ENCODE peak calls at places on chromosome 19, in five cellular contexts. Y, R, A, I and E are unnamed samples.

GRCh38 chr19:55088543-55089265 is 13.0 kb downstream of the EPS8L1 start:
- DNase-seq in Y (peak), R (peak), A (no peak), I (peak), E (peak)

GRCh38 chr19:49111218-49111998 is 2.8 kb upstream of the LIN7B start:
- DNase-seq in Y (no peak), R (no peak), A (no peak), I (no peak), E (no peak)

GRCh38 chr19:49057636-49058234 is at the start of gene CGB7:
- DNase-seq in Y (peak), R (peak), A (no peak), I (peak), E (peak)

GRCh38 chr19:39997595-39998216 is 846 bp downstream of the ZNF546 start:
- DNase-seq in Y (peak), R (no peak), A (no peak), I (no peak), E (no peak)

GRCh38 chr19:674282-675151 is 1.7 kb upstream of the FSTL3 start:
- DNase-seq in Y (no peak), R (no peak), A (no peak), I (no peak), E (no peak)

GRCh38 chr19:55652311-55653078 is 2.3 kb upstream of the U2AF2 start:
- DNase-seq in Y (no peak), R (peak), A (no peak), I (no peak), E (no peak)

GRCh38 chr19:18332917-18333530 is 7.4 kb upstream of the PGPEP1 start:
- DNase-seq in Y (no peak), R (no peak), A (no peak), I (no peak), E (no peak)

GRCh38 chr19:24046550-24046949 is 40.4 kb upstream of the ZNF254 start:
- DNase-seq in Y (no peak), R (no peak), A (no peak), I (no peak), E (no peak)

GRCh38 chr19:18017275-18018083 is 9.5 kb downstream of the ARRDC2 start:
- DNase-seq in Y (no peak), R (no peak), A (no peak), I (no peak), E (no peak)

GRCh38 chr19:14561832-14562351 is 10.0 kb downstream of the NDUFB7 start:
- DNase-seq in Y (peak), R (peak), A (no peak), I (peak), E (no peak)

GRCh38 chr19:45094707-45095106 is 1.7 kb downstream of the PPP1R37 start:
- DNase-seq in Y (no peak), R (no peak), A (no peak), I (no peak), E (no peak)

GRCh38 chr19:45095496-45096413 is 2.8 kb downstream of the PPP1R37 start:
- DNase-seq in Y (no peak), R (no peak), A (no peak), I (no peak), E (no peak)

GRCh38 chr19:45097450-45097775 is 4.4 kb downstream of the PPP1R37 start:
- DNase-seq in Y (no peak), R (no peak), A (no peak), I (no peak), E (no peak)

GRCh38 chr19:45097776-45098520 is 5.0 kb downstream of the PPP1R37 start:
- DNase-seq in Y (peak), R (no peak), A (no peak), I (peak), E (no peak)

DNA sequence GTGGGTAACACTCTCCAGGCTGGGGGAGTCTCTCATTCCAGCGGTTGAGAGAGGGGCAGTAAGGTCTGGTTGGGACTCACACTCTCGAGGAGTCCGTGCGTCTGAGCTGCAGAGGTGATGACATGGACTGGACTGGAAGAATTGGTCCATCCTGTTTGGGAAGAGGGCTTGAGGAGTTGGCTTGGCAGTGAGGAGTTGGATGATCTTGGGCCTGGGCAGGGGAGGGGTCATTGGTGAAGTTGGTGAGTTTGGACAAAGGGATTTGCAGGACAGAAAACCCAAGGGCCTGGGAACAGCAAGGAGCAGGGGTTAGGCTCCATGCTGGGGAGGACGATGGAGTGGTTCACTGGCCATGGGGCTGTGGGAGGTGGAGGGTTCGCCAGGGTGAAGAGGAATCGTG is 3.7 kb downstream of the PPP1R37 start:
- DNase-seq in Y (no peak), R (no peak), A (no peak), I (no peak), E (no peak)
- H2BK15ac ChIP-seq in Y (no peak), R (no peak), A (no peak), I (no peak), E (no peak)

GRCh38 chr19:52200044-52200443 is 10.2 kb downstream of the PPP2R1A start:
- DNase-seq in Y (peak), R (no peak), A (no peak), I (no peak), E (no peak)
- H3K9ac ChIP-seq in Y (no peak), R (no peak), A (no peak), I (no peak), E (no peak)

DNA sequence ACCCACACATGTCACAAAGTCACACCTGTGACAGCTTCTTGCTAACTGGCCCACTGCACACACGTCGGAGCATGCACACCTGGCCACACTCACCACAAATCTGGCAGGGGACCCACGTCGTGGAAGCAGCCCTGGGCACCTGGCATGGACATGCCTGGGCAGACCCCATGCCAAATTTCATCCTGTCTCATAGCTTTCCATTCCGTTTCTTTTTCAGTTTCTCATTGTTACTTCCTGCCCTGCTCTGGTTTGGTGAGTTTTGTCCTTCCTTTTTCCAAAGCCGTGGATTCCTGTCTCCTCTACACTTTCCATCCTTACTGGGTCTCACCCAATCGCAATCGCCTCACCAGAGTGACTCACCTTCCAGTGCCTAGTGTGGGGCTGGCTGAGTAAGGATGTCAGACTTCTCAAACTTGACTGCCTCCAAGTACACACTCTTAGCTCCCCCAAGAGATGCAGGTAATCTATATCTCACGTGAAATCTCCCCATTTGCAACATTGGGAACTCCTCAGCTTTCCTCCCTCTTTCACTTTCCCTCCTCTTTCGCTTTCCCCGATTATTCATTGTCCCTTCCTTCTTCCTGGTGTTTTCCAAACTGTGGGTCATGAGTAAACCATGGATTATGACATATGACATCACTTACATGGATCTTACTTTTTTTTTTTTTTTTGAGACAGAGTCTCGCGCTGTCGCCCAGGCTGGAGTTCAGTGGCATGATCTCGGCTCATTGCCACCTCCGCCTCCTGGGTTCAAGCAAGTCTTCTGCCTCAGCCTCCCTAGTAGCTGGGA is 1.6 kb upstream of the BBC3 start:
- DNase-seq in Y (peak), R (no peak), A (no peak), I (no peak), E (no peak)
- H2BK15ac ChIP-seq in Y (peak), R (no peak), A (peak), I (no peak), E (no peak)

GRCh38 chr19:13212759-13213330 is 62.6 kb downstream of the IER2 start:
- DNase-seq in Y (peak), R (peak), A (no peak), I (peak), E (no peak)

GRCh38 chr19:13214036-13214730 is 64.0 kb downstream of the IER2 start:
- DNase-seq in Y (no peak), R (peak), A (no peak), I (no peak), E (no peak)

GRCh38 chr19:13211426-13212308 is 61.5 kb downstream of the IER2 start:
- DNase-seq in Y (no peak), R (no peak), A (no peak), I (no peak), E (no peak)

GRCh38 chr19:13210941-13211340 is 60.7 kb downstream of the IER2 start:
- DNase-seq in Y (no peak), R (no peak), A (no peak), I (no peak), E (no peak)

DNA sequence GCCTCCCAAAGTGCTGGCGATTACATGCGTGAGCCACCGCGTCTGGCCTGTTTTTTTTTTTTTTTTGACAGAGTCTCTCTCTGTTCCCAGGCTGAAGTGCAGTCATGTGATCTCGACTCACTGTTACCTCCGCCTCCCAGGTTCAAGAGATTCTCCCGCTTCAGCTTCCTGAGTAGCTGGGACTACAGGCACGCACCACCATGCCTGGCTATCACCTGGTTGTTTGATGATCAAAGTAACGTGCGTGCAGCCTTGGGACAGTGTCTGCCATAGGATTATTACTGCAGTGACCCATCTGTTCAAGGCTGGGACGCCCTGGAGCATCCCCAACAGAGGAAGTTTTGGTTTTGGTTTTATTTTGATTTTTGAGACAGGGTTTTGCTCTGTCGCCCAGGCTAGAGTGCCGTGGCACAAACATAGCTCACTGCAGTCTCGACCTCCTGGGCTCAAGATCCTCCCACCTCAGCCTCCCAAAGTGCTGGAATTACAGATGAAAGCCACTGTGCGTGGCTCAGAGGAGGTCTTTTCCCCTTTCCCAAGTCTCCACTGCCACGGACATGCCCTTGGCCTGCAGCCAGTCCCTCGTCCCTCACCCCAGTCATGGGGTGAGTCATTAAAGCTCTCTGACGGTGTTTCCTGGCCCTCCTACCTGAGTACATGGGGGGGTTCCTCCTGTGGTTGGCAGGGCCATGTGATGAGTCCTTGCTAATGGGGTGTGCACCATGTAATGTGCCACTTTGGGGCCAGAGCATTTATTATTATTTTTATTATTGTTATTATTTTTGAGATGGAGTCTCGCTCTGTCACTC is 65.6 kb downstream of the IER2 start:
- DNase-seq in Y (no peak), R (no peak), A (no peak), I (no peak), E (no peak)
- H3K9ac ChIP-seq in Y (no peak), R (no peak), A (no peak), I (no peak), E (peak)

GRCh38 chr19:5170329-5170745 is 170.3 kb downstream of the PTPRS start:
- DNase-seq in Y (no peak), R (peak), A (no peak), I (peak), E (no peak)

GRCh38 chr19:5172859-5173577 is 167.6 kb downstream of the PTPRS start:
- DNase-seq in Y (peak), R (no peak), A (no peak), I (peak), E (no peak)

GRCh38 chr19:5178051-5178450 is 162.6 kb downstream of the PTPRS start:
- DNase-seq in Y (no peak), R (no peak), A (no peak), I (no peak), E (no peak)

GRCh38 chr19:5171711-5172110 is 168.9 kb downstream of the PTPRS start:
- DNase-seq in Y (no peak), R (no peak), A (no peak), I (peak), E (no peak)

DNA sequence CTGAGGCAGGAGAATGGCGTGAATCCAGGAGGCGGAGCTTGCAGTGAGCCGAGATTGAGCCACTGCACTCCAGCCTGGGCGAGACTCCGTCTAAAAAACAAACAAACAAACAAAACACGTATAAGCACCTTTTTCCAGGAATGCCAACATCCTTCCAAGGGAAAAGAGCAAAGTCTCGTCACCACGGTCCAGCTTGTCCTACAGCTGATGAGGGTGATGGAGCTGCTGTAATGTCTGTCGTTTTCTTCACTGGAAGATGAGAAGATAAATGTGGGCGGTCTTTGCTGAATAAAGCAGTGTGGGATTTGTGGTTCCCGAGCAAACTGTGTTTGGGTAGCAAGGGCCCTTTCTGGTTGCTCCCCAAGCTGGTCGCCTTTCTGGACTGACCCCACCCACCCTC is 166.6 kb downstream of the PTPRS start:
- DNase-seq in Y (no peak), R (no peak), A (no peak), I (no peak), E (no peak)
- H2BK15ac ChIP-seq in Y (peak), R (no peak), A (no peak), I (no peak), E (no peak)

GRCh38 chr19:7915250-7916136 is 863 bp downstream of the TGFBR3L start:
- DNase-seq in Y (no peak), R (no peak), A (no peak), I (no peak), E (no peak)

GRCh38 chr19:7918615-7919421 is 1.3 kb upstream of the SNAPC2 start:
- DNase-seq in Y (no peak), R (no peak), A (no peak), I (no peak), E (no peak)

GRCh38 chr19:7916137-7916907 is 1.7 kb downstream of the TGFBR3L start:
- DNase-seq in Y (no peak), R (peak), A (no peak), I (peak), E (no peak)

GRCh38 chr19:7917292-7918061 is 2.7 kb upstream of the SNAPC2 start:
- DNase-seq in Y (peak), R (peak), A (no peak), I (peak), E (no peak)

GRCh38 chr19:7916908-7917291 is 2.3 kb downstream of the TGFBR3L start:
- DNase-seq in Y (no peak), R (no peak), A (no peak), I (no peak), E (no peak)
- H3K9ac ChIP-seq in Y (no peak), R (no peak), A (no peak), I (no peak), E (peak)

GRCh38 chr19:36687214-36688056 is at the start of gene ZNF567:
- DNase-seq in Y (peak), R (peak), A (peak), I (peak), E (peak)
- H2BK15ac ChIP-seq in Y (no peak), R (no peak), A (no peak), I (no peak), E (no peak)

GRCh38 chr19:3094638-3095374 is 644 bp downstream of the GNA11 start:
- DNase-seq in Y (peak), R (no peak), A (no peak), I (no peak), E (no peak)

GRCh38 chr19:3096267-3096901 is 2.2 kb downstream of the GNA11 start:
- DNase-seq in Y (no peak), R (no peak), A (no peak), I (no peak), E (no peak)

GRCh38 chr19:3097442-3097871 is 3.3 kb downstream of the GNA11 start:
- DNase-seq in Y (no peak), R (no peak), A (no peak), I (no peak), E (no peak)

GRCh38 chr19:3096902-3097326 is 2.8 kb downstream of the GNA11 start:
- DNase-seq in Y (no peak), R (no peak), A (no peak), I (no peak), E (no peak)

DNA sequence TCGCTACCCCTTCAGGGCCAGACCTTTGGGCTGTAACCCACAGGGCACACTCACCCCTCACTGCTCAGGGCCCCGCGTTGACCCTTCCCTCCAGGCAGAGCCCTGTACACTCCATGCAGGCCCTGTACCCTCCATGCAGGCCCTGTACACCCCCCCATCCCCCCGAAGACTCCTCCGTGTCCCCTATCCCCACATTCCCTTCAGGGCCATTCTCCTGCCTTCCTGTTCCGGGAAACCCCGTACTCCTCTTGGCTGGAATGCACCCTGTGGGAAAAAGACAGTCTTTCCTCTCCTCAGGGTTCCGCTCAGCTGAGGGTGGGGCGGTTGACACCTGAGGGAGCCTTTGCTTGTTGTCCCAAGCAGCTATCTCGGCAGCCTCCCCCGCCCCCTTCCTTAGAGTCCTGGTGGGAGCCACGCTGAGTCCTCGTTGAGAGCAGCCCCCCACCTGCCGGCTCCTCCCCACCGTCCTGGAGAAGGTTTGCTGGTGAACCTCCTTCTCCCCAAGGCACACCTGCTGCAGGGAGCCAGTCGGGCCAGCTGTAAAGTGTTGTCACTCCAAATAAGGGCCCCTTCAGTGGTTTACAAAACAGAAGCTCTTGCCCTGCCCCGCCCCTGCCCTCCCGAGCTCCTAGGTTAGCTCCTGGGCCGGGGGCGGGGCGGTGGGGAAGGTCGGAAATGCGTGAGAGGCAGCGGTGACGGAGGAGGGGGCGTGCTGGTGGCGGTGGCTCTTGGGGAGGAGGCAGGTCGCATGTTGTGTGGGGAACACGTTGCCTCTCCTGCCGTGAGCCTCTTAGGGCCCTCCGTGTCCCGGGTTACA is 1.4 kb downstream of the GNA11 start:
- DNase-seq in Y (no peak), R (peak), A (peak), I (peak), E (peak)
- H3K9ac ChIP-seq in Y (peak), R (peak), A (peak), I (peak), E (peak)